ENCODE peak calls at places on chromosomes 12 and 14, in eight cellular contexts. M, G, U, H, F, J, W and D are unnamed samples.

GRCh38 chr12:12086975-12087692 is 16.4 kb downstream of the BCL2L14 start:
- DNase-seq in F (no peak), W (no peak), M (no peak), G (no peak), J (peak; percentile 25), U (peak; percentile 43), H (no peak), D (no peak)

GRCh38 chr14:94685681-94686485 is 73.7 kb downstream of the SERPINA3 start:
- DNase-seq in W (no peak), J (no peak), F (no peak), U (peak; percentile 63), M (no peak), H (no peak), G (no peak), D (no peak)

GRCh38 chr12:2640281-2640680 is 154.5 kb upstream of the FKBP4 start:
- DNase-seq in M (no peak), F (no peak), W (no peak), J (no peak), H (no peak), G (no peak), U (peak; percentile 75), D (no peak)

GRCh38 chr12:128920468-128920867 is 67.2 kb downstream of the GLT1D1 start:
- DNase-seq in H (no peak), J (no peak), G (no peak), W (no peak), M (no peak), F (no peak), U (no peak), D (no peak)

GRCh38 chr12:98893601-98894411 is 248.7 kb downstream of the APAF1 start:
- DNase-seq in G (no peak), U (no peak), M (no peak), W (no peak), F (no peak), H (no peak), J (no peak), D (no peak)

GRCh38 chr14:95683793-95684192 is 2.4 kb upstream of the TCL1B start:
- DNase-seq in M (peak; percentile 32), W (peak; percentile 4), U (no peak), H (no peak), F (no peak), J (no peak), G (peak; percentile 39), D (no peak)

GRCh38 chr14:71163842-71164500 is 256.7 kb downstream of the PCNX1 start:
- DNase-seq in G (no peak), F (no peak), U (no peak), M (no peak), H (no peak), J (no peak), W (no peak), D (no peak)

GRCh38 chr12:123891516-123892179 is 81.0 kb downstream of the CCDC92 start:
- DNase-seq in H (no peak), M (no peak), G (no peak), J (no peak), U (no peak), W (no peak), F (no peak), D (no peak)

GRCh38 chr12:105803292-105803691 is 335.5 kb downstream of the NUAK1 start:
- DNase-seq in U (no peak), W (no peak), F (no peak), G (no peak), H (no peak), J (no peak), M (no peak), D (no peak)